ENCODE peak calls at places on chromosome 21, in four cellular contexts. One of them, this sample, is unnamed.

GRCh38 chr21:45139473-45139872 is 65.1 kb downstream of the ADARB1 start:
- DNase-seq in fibroblast of mammary gland: no peak
- DNase-seq in stomach: no peak
- DNase-seq in psoas muscle: no peak
- DNase-seq in this sample: no peak

GRCh38 chr21:15614757-15615156 is 115.0 kb upstream of the USP25 start:
- DNase-seq in stomach: no peak
- DNase-seq in fibroblast of mammary gland: no peak
- DNase-seq in psoas muscle: no peak
- DNase-seq in this sample: no peak

GRCh38 chr21:15444118-15444960 is 285.4 kb upstream of the USP25 start:
- DNase-seq in psoas muscle: no peak
- DNase-seq in stomach: no peak
- DNase-seq in fibroblast of mammary gland: peak
- DNase-seq in this sample: no peak

GRCh38 chr21:32203877-32204480 is 74.9 kb downstream of the MIS18A start:
- DNase-seq in fibroblast of mammary gland: no peak
- DNase-seq in psoas muscle: no peak
- DNase-seq in stomach: no peak
- DNase-seq in this sample: no peak

GRCh38 chr21:42105916-42106315 is 34.8 kb downstream of the UMODL1 start:
- DNase-seq in fibroblast of mammary gland: no peak
- DNase-seq in psoas muscle: no peak
- DNase-seq in stomach: no peak
- DNase-seq in this sample: no peak

GRCh38 chr21:15815285-15815684 is 85.5 kb downstream of the USP25 start:
- DNase-seq in psoas muscle: no peak
- DNase-seq in fibroblast of mammary gland: no peak
- DNase-seq in stomach: no peak
- DNase-seq in this sample: no peak

GRCh38 chr21:46585191-46585953 is 19.5 kb downstream of the S100B start:
- DNase-seq in stomach: no peak
- DNase-seq in psoas muscle: no peak
- DNase-seq in fibroblast of mammary gland: no peak
- DNase-seq in this sample: no peak

GRCh38 chr21:17119466-17120297 is 393.2 kb upstream of the CXADR start:
- DNase-seq in fibroblast of mammary gland: no peak
- DNase-seq in stomach: no peak
- DNase-seq in psoas muscle: no peak
- DNase-seq in this sample: no peak

GRCh38 chr21:34977333-34977732 is 71.8 kb downstream of the RUNX1 start:
- DNase-seq in psoas muscle: no peak
- DNase-seq in stomach: no peak
- DNase-seq in fibroblast of mammary gland: no peak
- DNase-seq in this sample: no peak

This sample was measured in effector memory CD4-positive, alpha-beta T cell.